ENCODE peak calls at places on chromosomes 13 and 19, in seven cellular contexts. C is bronchial epithelial cell, G is fibroblast of lung, S is ascending aorta, T is psoas muscle, Z is adrenal gland, X is AG04450. O is an unnamed sample.

GRCh38 chr19:47172666-47173455 is 42.2 kb downstream of the SAE1 start:
- DNase-seq in C (no peak), G (no peak), S (no peak), T (no peak), Z (no peak), X (no peak), O (no peak)

GRCh38 chr19:46303345-46303701 is 6.5 kb downstream of the HIF3A start:
- DNase-seq in C (no peak), G (no peak), S (no peak), T (peak), Z (no peak), X (no peak), O (no peak)

GRCh38 chr19:44988896-44989563 is 12.2 kb upstream of the RELB start:
- DNase-seq in C (peak), G (peak), S (no peak), T (peak), Z (peak), X (peak), O (peak)

GRCh38 chr19:45087531-45087930 is 5.4 kb upstream of the PPP1R37 start:
- DNase-seq in C (no peak), G (no peak), S (peak), T (no peak), Z (no peak), X (no peak), O (no peak)

GRCh38 chr13:105997436-105998232 is 537.8 kb downstream of the EFNB2 start:
- DNase-seq in C (no peak), G (no peak), S (no peak), T (no peak), Z (no peak), X (no peak), O (no peak)

GRCh38 chr13:79492313-79492798 is 11.4 kb downstream of the NDFIP2 start:
- DNase-seq in C (peak), G (no peak), S (no peak), T (no peak), Z (no peak), X (no peak), O (no peak)

GRCh38 chr13:28313579-28313978 is 175.2 kb downstream of the PAN3 start:
- DNase-seq in C (no peak), G (peak), S (no peak), T (no peak), Z (no peak), X (no peak), O (no peak)

GRCh38 chr13:48730971-48731658 is 77.4 kb downstream of the CYSLTR2 start:
- DNase-seq in C (peak), G (peak), S (no peak), T (no peak), Z (peak), X (no peak), O (no peak)

GRCh38 chr13:79267560-79267959 is 138.5 kb downstream of the RBM26 start:
- DNase-seq in C (peak), G (no peak), S (no peak), T (no peak), Z (no peak), X (no peak), O (no peak)

GRCh38 chr19:18915639-18916038 is 3.5 kb downstream of the COPE start:
- DNase-seq in C (peak), G (peak), S (no peak), T (peak), Z (peak), X (no peak), O (no peak)

GRCh38 chr19:32404939-32405430 is 585 bp upstream of the DPY19L3 start:
- DNase-seq in C (no peak), G (peak), S (no peak), T (peak), Z (peak), X (no peak), O (no peak)

GRCh38 chr19:16661480-16662034 is 618 bp downstream of the TMEM38A start:
- DNase-seq in C (no peak), G (no peak), S (no peak), T (peak), Z (peak), X (no peak), O (no peak)

GRCh38 chr19:17202249-17202648 is 12.9 kb upstream of the USE1 start:
- DNase-seq in C (peak), G (no peak), S (no peak), T (no peak), Z (peak), X (no peak), O (no peak)

GRCh38 chr13:30371649-30372265 is 50.5 kb upstream of the UBE2L5 start:
- DNase-seq in C (peak), G (peak), S (no peak), T (no peak), Z (no peak), X (no peak), O (no peak)

DNA sequence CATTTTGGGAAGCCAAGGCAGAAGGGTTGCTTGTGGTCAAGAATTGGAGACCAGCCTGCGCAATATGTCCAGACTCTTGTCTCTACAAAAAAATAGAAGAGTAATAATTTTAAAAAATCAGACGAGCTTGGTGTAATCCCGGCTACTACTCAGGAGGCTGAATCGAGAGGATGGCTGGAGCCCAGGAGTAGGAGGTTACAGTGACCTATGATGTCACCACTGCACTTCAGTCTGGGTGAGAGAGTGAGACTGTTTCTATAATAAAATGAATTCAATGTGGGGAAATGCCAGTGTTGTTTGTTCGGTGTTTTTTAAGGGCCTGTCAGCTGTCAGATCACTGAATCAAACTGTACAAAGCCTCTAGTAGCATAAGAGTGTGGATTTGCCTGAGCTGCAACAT is 1.2 kb upstream of the FBXL3 start:
- DNase-seq in C (no peak), G (peak), S (no peak), T (no peak), Z (no peak), X (no peak), O (no peak)
- H3K4me3 ChIP-seq in C (no peak), G (peak), S (peak), T (peak), Z (peak), X (peak), O (peak)

DNA sequence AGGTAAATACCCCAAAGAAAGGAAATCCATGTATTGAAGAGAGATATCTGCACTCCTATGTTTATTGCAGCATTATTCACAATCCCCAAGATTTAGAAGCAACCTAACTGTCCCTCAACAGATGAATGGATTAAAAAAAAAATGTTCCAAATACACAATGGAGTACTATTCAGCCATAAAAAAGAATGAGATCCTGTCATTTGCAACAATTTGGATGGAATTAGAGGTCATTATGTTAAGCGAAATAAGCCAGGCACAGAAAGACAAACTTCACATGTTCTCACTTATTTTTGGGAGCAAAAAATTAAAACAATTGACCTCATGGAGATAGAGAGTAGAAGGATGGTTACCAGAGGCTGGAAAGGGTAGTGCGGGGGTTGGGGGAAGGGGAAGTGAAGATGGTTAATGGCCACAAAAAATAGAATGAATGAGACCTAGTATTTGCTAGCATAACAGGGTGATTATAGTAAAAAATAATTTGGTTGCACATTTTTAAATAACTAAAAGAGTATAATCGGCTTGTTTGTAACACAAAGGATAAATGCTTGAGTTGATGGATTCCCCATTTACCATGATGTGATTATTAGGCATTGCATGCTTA is 9.7 kb upstream of the ZNF709 start:
- DNase-seq in C (no peak), G (no peak), S (no peak), T (no peak), Z (no peak), X (no peak), O (no peak)
- TF ChIP-seq CTCF in C (no peak), G (no peak), S (no peak), T (no peak), Z (no peak), X (no peak), O (no peak)

DNA sequence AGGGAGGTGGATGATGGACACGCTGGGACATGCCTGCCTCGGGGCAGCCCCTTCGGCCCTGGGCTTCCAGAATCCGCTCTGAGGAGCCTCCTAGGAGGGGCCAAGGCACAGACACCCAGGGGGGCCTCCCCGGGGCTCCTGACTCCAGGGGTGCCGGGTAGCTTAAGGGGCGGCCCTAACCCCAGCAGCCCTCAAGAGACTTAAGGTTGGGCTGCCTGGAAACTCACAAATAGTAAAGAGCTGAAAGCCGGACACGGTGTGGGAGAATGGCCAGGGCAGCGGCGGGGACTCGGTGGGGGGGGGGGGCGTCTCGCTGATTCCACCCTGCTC is 7.7 kb downstream of the ARID3A start:
- DNase-seq in C (no peak), G (no peak), S (no peak), T (no peak), Z (no peak), X (no peak), O (no peak)
- H3K4me3 ChIP-seq in C (no peak), G (no peak), S (peak), T (peak), Z (no peak), X (no peak), O (peak)

GRCh38 chr19:30001794-30002193 is 59.8 kb downstream of the URI1 start:
- DNase-seq in C (peak), G (peak), S (no peak), T (no peak), Z (no peak), X (no peak), O (no peak)
- TF ChIP-seq CTCF in C (no peak), G (no peak), S (no peak), T (no peak), Z (no peak), X (peak), O (no peak)

GRCh38 chr19:42285546-42285945 is 16.4 kb upstream of the PRR19 start:
- DNase-seq in C (no peak), G (no peak), S (no peak), T (no peak), Z (no peak), X (no peak), O (no peak)
- H3K4me3 ChIP-seq in C (no peak), G (peak), S (peak), T (peak), Z (peak), X (peak), O (peak)

GRCh38 chr19:48872182-48872883 is at the start of gene PPP1R15A:
- DNase-seq in C (peak), G (peak), S (peak), T (peak), Z (peak), X (peak), O (peak)
- TF ChIP-seq CTCF in C (no peak), G (no peak), S (no peak), T (peak), Z (peak), X (no peak), O (no peak)

GRCh38 chr13:110106726-110107125 is 200.2 kb downstream of the COL4A1 start:
- DNase-seq in C (no peak), G (peak), S (no peak), T (no peak), Z (peak), X (no peak), O (no peak)
- H3K4me3 ChIP-seq in C (no peak), G (no peak), S (no peak), T (no peak), Z (no peak), X (no peak), O (no peak)

GRCh38 chr13:44470623-44471562 is 97.3 kb downstream of the SERP2 start:
- DNase-seq in C (peak), G (peak), S (no peak), T (no peak), Z (no peak), X (no peak), O (no peak)
- TF ChIP-seq CTCF in C (peak), G (no peak), S (peak), T (peak), Z (peak), X (peak), O (peak)

GRCh38 chr13:52599037-52599852 is 43.0 kb upstream of the HNRNPA1L2 start:
- DNase-seq in C (peak), G (peak), S (no peak), T (no peak), Z (no peak), X (no peak), O (no peak)

GRCh38 chr13:52597676-52598075 is 44.6 kb upstream of the HNRNPA1L2 start:
- DNase-seq in C (no peak), G (no peak), S (no peak), T (no peak), Z (no peak), X (no peak), O (no peak)

GRCh38 chr13:52600666-52601065 is 41.6 kb upstream of the HNRNPA1L2 start:
- DNase-seq in C (no peak), G (peak), S (no peak), T (no peak), Z (no peak), X (no peak), O (no peak)

DNA sequence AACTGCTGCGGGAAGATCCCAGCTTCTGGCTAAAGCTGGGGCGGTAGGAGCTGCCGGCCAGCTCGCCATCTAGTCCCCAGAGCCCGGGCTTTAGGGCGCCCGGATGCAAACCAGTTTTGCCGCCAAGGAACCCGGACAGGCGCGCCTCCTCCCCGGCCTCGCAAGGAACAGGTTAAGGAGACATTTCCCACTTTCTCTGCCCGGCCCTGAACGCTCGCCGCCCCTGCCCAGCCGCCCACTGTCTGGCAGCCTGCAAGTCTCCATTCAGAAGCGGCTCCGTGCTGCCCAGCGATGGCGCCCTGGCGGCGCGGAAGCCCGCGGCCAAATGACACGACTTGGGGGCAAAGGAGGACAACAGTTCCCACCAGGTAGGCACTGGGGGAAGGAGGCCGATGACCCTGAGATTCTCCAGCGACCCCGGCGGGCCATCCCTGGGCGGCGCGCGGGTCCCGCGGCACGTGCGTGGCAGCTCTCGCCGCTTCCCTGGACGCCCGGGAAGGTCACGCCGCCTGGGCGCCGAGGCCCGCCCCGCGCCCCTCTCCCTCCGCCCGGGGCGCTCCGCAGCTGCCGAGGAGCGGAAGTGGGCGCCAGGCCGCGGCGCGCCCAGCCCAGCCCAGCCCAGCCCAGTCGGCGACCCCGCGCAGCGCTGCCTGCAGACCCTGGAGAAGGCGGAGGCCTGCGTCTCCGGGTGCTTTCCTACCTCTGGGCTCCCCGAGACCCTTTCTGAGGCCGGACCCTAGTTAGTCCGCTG is 42.2 kb upstream of the HNRNPA1L2 start:
- DNase-seq in C (no peak), G (peak), S (no peak), T (peak), Z (no peak), X (no peak), O (no peak)
- H3K4me3 ChIP-seq in C (peak), G (peak), S (peak), T (peak), Z (peak), X (peak), O (peak)

GRCh38 chr13:20812890-20813289 is 39.1 kb upstream of the EEF1AKMT1 start:
- DNase-seq in C (no peak), G (no peak), S (no peak), T (no peak), Z (no peak), X (no peak), O (no peak)
- TF ChIP-seq CTCF in C (no peak), G (no peak), S (no peak), T (no peak), Z (no peak), X (no peak), O (no peak)

O was measured in HFF-Myc.